ENCODE peak calls at places on chromosomes 13 and 19, in seven cellular contexts. Y, E, Z, D, V, F and H are unnamed samples.
A peak's percentile ranks its signal among the peaks of the same experiment; 100 is the strongest.

GRCh38 chr19:12779162-12779993 is 4.0 kb upstream of the HOOK2 start:
- DNase-seq in V (peak; percentile 89), D (peak; percentile 77), E (no peak), Y (no peak), Z (no peak), F (no peak), H (no peak)

GRCh38 chr13:74064805-74065204 is 69.4 kb downstream of the KLF12 start:
- DNase-seq in F (no peak), E (no peak), Y (no peak), Z (no peak), V (no peak), D (peak; percentile 82), H (no peak)

GRCh38 chr19:345320-345879 is 804 bp upstream of the MIER2 start:
- DNase-seq in Z (no peak), E (no peak), F (no peak), D (no peak), V (peak; percentile 62), Y (no peak), H (no peak)

GRCh38 chr13:114128624-114129522 is 3.5 kb downstream of the RASA3 start:
- DNase-seq in Z (no peak), V (peak; percentile 93), E (peak; percentile 86), Y (peak; percentile 85), F (peak; percentile 55), D (peak; percentile 95), H (peak; percentile 55)

GRCh38 chr19:17757125-17757524 is 5.8 kb downstream of the FCHO1 start:
- DNase-seq in Z (no peak), Y (no peak), F (no peak), D (peak; percentile 50), E (peak; percentile 49), V (peak; percentile 88), H (no peak)

GRCh38 chr13:46751811-46752635 is 44.9 kb downstream of the ESD start:
- DNase-seq in E (no peak), V (no peak), Z (no peak), Y (peak; percentile 55), F (no peak), D (peak; percentile 45), H (no peak)

GRCh38 chr19:17385878-17386611 is 8.0 kb downstream of the CCDC194 start:
- DNase-seq in V (peak; percentile 92), D (peak; percentile 30), E (peak; percentile 45), Y (peak; percentile 52), F (peak; percentile 33), Z (no peak), H (peak; percentile 43)

GRCh38 chr13:40193290-40194203 is 472.9 kb downstream of the FOXO1 start:
- DNase-seq in Y (no peak), D (no peak), E (peak; percentile 71), F (no peak), Z (no peak), V (no peak), H (no peak)

GRCh38 chr13:43128504-43128929 is 105.1 kb downstream of the DNAJC15 start:
- DNase-seq in V (no peak), Z (no peak), E (peak; percentile 40), Y (no peak), D (no peak), F (no peak), H (no peak)

GRCh38 chr13:83975668-83976165 is 93.4 kb upstream of the SLITRK1 start:
- DNase-seq in V (no peak), Y (no peak), E (no peak), D (no peak), Z (no peak), F (no peak), H (no peak)

GRCh38 chr19:40266912-40267600 is 18.1 kb downstream of the AKT2 start:
- DNase-seq in F (no peak), Y (no peak), Z (no peak), V (no peak), E (no peak), D (no peak), H (no peak)

GRCh38 chr13:33782631-33783030 is 35.3 kb upstream of the RFC3 start:
- DNase-seq in Y (no peak), F (no peak), E (no peak), D (no peak), Z (no peak), V (no peak), H (no peak)

GRCh38 chr19:4284176-4284958 is 5.3 kb downstream of the SHD start:
- DNase-seq in E (no peak), D (no peak), F (no peak), Y (no peak), Z (no peak), V (no peak), H (no peak)

GRCh38 chr13:35255241-35255640 is 221.2 kb downstream of the MAB21L1 start:
- DNase-seq in E (no peak), Z (no peak), D (no peak), V (no peak), Y (no peak), F (no peak), H (no peak)

GRCh38 chr13:94464771-94465170 is 14.7 kb downstream of the DCT start:
- DNase-seq in Y (no peak), E (no peak), D (no peak), Z (no peak), V (no peak), F (no peak), H (no peak)

GRCh38 chr19:6278740-6279619 is 795 bp downstream of the MLLT1 start:
- DNase-seq in F (no peak), Y (peak; percentile 18), Z (no peak), E (no peak), V (no peak), D (no peak), H (no peak)

GRCh38 chr13:110913911-110914292 is 967 bp downstream of the ANKRD10 start:
- DNase-seq in E (no peak), Z (no peak), D (no peak), Y (no peak), F (no peak), V (no peak), H (no peak)

GRCh38 chr13:109790951-109791605 is 4.7 kb upstream of the IRS2 start:
- DNase-seq in Y (peak; percentile 56), Z (no peak), F (no peak), E (no peak), D (peak; percentile 41), V (no peak), H (no peak)

GRCh38 chr19:33375760-33376159 is 2.3 kb downstream of the CEBPG start:
- DNase-seq in Y (no peak), F (no peak), E (no peak), Z (no peak), V (no peak), D (peak; percentile 51), H (no peak)

GRCh38 chr13:31476753-31477152 is 262.6 kb upstream of the RXFP2 start:
- DNase-seq in D (no peak), Y (no peak), V (no peak), Z (no peak), E (no peak), F (no peak), H (no peak)

GRCh38 chr19:56299688-56300087 is 15.0 kb downstream of the ZSCAN5A start:
- DNase-seq in F (no peak), Z (no peak), V (no peak), D (no peak), E (no peak), Y (no peak), H (no peak)

GRCh38 chr19:35211545-35212230 is 16.9 kb downstream of the FAM187B start:
- DNase-seq in V (no peak), Z (no peak), Y (peak; percentile 94), F (peak; percentile 24), E (peak; percentile 41), D (no peak), H (peak; percentile 56)

GRCh38 chr13:20206836-20207235 is 14.1 kb upstream of the GJB2 start:
- DNase-seq in D (no peak), V (no peak), E (no peak), F (no peak), Y (no peak), Z (no peak), H (no peak)

GRCh38 chr13:72696590-72696989 is 30.8 kb downstream of the MZT1 start:
- DNase-seq in Y (no peak), E (no peak), F (no peak), D (peak; percentile 10), Z (no peak), V (no peak), H (no peak)

GRCh38 chr19:18274776-18275356 is 614 bp upstream of the IQCN start:
- DNase-seq in V (peak; percentile 94), F (peak; percentile 76), Z (no peak), D (peak; percentile 89), Y (no peak), E (peak; percentile 86), H (no peak)

GRCh38 chr19:49155830-49156346 is 692 bp upstream of the HRC start:
- DNase-seq in D (no peak), Z (no peak), E (no peak), F (no peak), Y (no peak), V (no peak), H (no peak)

GRCh38 chr13:78875792-78876580 is 217.0 kb upstream of the OBI1 start:
- DNase-seq in E (no peak), Z (no peak), D (no peak), F (no peak), V (no peak), Y (no peak), H (no peak)

GRCh38 chr19:41265376-41266153 is 1.4 kb downstream of the HNRNPUL1 start:
- DNase-seq in F (no peak), E (no peak), Z (no peak), Y (peak; percentile 19), V (no peak), D (peak; percentile 37), H (no peak)

GRCh38 chr13:88544836-88545235 is 873.7 kb downstream of the SLITRK5 start:
- DNase-seq in Z (no peak), E (no peak), V (no peak), D (no peak), Y (no peak), F (no peak), H (no peak)

GRCh38 chr19:31064486-31064885 is 284.8 kb downstream of the TSHZ3 start:
- DNase-seq in V (no peak), F (no peak), Z (no peak), D (no peak), Y (no peak), E (no peak), H (no peak)
- H3K9me3 ChIP-seq in V (no peaks in the 10 kb centered on the region), F (no peaks in the 10 kb centered on the region), Z (no peaks in the 10 kb centered on the region), D (no peaks in the 10 kb centered on the region), Y (peaks cover 7% of the 10 kb centered on the region), E (no peaks in the 10 kb centered on the region), H (no peaks in the 10 kb centered on the region)

GRCh38 chr19:21574607-21575006 is 69.2 kb downstream of the ZNF429 start:
- DNase-seq in E (no peak), F (no peak), V (no peak), Z (no peak), Y (no peak), D (no peak), H (no peak)
- H3K9me3 ChIP-seq in E (peaks cover 20% of the 10 kb centered on the region), F (no peaks in the 10 kb centered on the region), V (peaks cover 11% of the 10 kb centered on the region), Z (no peaks in the 10 kb centered on the region), Y (no peaks in the 10 kb centered on the region), D (peaks cover 22% of the 10 kb centered on the region), H (no peaks in the 10 kb centered on the region)

DNA sequence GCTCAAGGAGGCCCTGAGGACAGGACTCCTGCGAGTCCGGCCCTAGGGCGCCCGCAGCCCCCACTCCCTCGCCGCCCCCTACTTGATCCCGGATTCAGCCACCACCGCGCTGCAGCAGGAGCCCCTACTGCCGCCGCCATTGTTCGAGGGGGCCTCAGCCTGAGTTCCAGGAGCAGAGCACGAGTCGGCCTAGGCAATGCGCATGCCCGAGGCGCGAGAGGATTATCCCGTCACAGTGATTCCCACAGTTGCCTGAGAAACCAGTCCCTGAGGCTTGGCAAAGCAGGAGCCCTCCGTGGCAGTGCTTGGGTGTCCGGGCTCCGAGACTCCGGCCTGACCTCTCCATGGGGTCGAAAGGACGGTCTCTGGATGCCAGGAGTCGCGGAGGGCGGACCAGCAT is 68.4 kb upstream of the ZNF420 start:
- DNase-seq in Z (no peak), V (no peak), E (no peak), Y (no peak), D (no peak), F (no peak), H (no peak)
- H3K9me3 ChIP-seq in Z (peaks cover 55% of the 10 kb centered on the region), V (peaks cover 24% of the 10 kb centered on the region), E (peaks cover 86% of the 10 kb centered on the region), Y (peaks cover 15% of the 10 kb centered on the region), D (peaks cover 66% of the 10 kb centered on the region), F (no peaks in the 10 kb centered on the region), H (no peaks in the 10 kb centered on the region)

GRCh38 chr19:21835429-21835809 is 563 bp downstream of the ZNF43 start:
- DNase-seq in Z (no peak), E (no peak), Y (no peak), D (no peak), F (no peak), V (no peak), H (no peak)
- H3K9me3 ChIP-seq in Z (peaks cover 4% of the 10 kb centered on the region), E (peaks cover 3% of the 10 kb centered on the region), Y (no peaks in the 10 kb centered on the region), D (peaks cover 18% of the 10 kb centered on the region), F (no peaks in the 10 kb centered on the region), V (no peaks in the 10 kb centered on the region), H (no peaks in the 10 kb centered on the region)